ENCODE peak calls at places on chromosome 19, in seven cellular contexts. I, V, C, L, U, T and A are unnamed samples.
A peak's percentile ranks its signal among the peaks of the same experiment; 100 is the strongest.

GRCh38 chr19:6100284-6100915 is 9.9 kb downstream of the RFX2 start:
- DNase-seq in T (no peak), U (peak; percentile 68), I (no peak), L (no peak), C (no peak), V (no peak), A (no peak)

GRCh38 chr19:54439174-54439851 is 9.7 kb upstream of the LENG8 start:
- DNase-seq in C (no peak), U (no peak), T (peak; percentile 31), V (peak; percentile 69), L (peak; percentile 54), I (no peak), A (peak; percentile 36)

GRCh38 chr19:2261438-2262172 is 5.4 kb upstream of the JSRP1 start:
- DNase-seq in I (no peak), L (peak; percentile 51), C (no peak), U (no peak), T (no peak), V (peak; percentile 51), A (no peak)

GRCh38 chr19:32091196-32091595 is 254.2 kb upstream of the ZNF507 start:
- DNase-seq in L (no peak), I (no peak), V (no peak), T (no peak), C (no peak), U (no peak), A (no peak)

GRCh38 chr19:12938054-12938535 is 314 bp upstream of the CALR start:
- DNase-seq in V (peak; percentile 99), C (peak; percentile 94), T (peak; percentile 99), I (peak; percentile 100), L (peak; percentile 100), U (peak; percentile 100), A (peak; percentile 94)

GRCh38 chr19:6524326-6524725 is 6.5 kb upstream of the TNFSF9 start:
- DNase-seq in I (no peak), C (no peak), U (no peak), L (peak; percentile 32), T (no peak), V (no peak), A (no peak)

GRCh38 chr19:47435196-47435595 is 15.9 kb upstream of the MEIS3 start:
- DNase-seq in C (no peak), L (no peak), T (no peak), I (no peak), V (no peak), U (peak; percentile 6), A (no peak)

GRCh38 chr19:11420894-11421606 is 1.9 kb upstream of the RGL3 start:
- DNase-seq in I (no peak), T (no peak), L (no peak), V (no peak), C (no peak), U (no peak), A (no peak)

GRCh38 chr19:13029301-13029880 is 34.1 kb downstream of the NFIX start:
- DNase-seq in T (no peak), C (no peak), V (no peak), I (no peak), U (no peak), L (no peak), A (no peak)

GRCh38 chr19:16836906-16837362 is 7.7 kb downstream of the SIN3B start:
- DNase-seq in L (no peak), I (no peak), U (no peak), T (no peak), C (no peak), V (no peak), A (no peak)

GRCh38 chr19:2123682-2124387 is 27.1 kb downstream of the IZUMO4 start:
- DNase-seq in U (no peak), V (peak; percentile 13), T (no peak), L (peak; percentile 9), I (no peak), C (no peak), A (no peak)

GRCh38 chr19:772730-773436 is 22.0 kb downstream of the MISP start:
- DNase-seq in L (no peak), I (no peak), C (no peak), V (no peak), T (no peak), U (no peak), A (no peak)

GRCh38 chr19:57813919-57814504 is 701 bp downstream of the ZNF552 start:
- DNase-seq in C (no peak), L (no peak), U (no peak), I (no peak), V (peak; percentile 64), T (peak; percentile 29), A (peak; percentile 31)

GRCh38 chr19:10508707-10509106 is 5.6 kb upstream of the KEAP1 start:
- DNase-seq in L (no peak), V (peak; percentile 81), I (no peak), C (no peak), T (no peak), U (no peak), A (peak; percentile 53)

GRCh38 chr19:42475366-42475765 is 32.6 kb upstream of the CXCL17 start:
- DNase-seq in C (no peak), L (no peak), U (no peak), I (no peak), V (no peak), T (no peak), A (no peak)

GRCh38 chr19:44111910-44112463 is 1.2 kb upstream of the ZNF225 start:
- DNase-seq in T (peak; percentile 79), U (no peak), L (peak; percentile 87), I (no peak), V (peak; percentile 84), C (peak; percentile 28), A (peak; percentile 71)

GRCh38 chr19:514166-514663 is 6.9 kb downstream of the TPGS1 start:
- DNase-seq in V (no peak), L (no peak), C (no peak), I (no peak), T (no peak), U (no peak), A (no peak)

GRCh38 chr19:1811472-1811894 is 593 bp downstream of the ATP8B3 start:
- DNase-seq in V (peak; percentile 90), I (peak; percentile 86), L (peak; percentile 24), C (no peak), U (peak; percentile 74), T (peak; percentile 41), A (peak; percentile 84)

DNA sequence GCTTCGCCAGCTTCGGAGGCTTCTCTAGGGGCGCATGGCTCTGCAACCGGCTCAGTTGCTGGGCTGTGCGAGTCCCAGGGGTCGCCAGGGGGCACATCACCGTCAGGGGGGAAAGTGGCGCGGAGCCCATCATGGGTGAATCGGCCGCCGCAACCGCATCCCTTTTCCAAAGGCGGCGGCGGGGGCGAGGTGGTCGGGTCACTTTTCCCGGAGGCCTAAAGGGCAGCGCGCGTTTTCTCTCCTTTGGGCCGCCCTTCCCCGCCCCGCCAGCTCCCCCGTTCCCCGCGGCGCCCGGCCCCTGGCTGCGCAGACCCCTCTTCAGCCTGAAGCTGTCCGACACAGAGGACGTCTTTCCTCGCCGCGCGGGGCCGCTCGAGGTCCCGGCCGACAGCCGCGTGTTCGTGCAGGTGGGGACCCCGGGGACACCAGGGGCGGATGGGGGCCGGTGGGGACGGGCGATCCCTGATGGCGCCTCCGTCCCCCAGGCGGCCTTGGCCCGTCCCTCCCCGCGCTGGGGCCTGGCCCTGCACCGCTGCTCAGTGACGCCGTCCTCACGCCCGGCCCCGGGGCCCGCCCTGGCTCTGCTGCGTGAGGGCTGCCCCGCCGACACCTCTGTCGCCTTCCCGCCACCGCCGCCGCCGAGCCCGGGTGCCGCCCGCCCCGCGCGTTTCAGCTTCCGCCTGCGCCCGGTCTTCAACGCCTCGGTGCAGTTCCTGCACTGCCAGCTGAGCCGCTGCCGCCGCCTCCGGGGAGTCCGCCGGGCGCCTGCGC is 1.7 kb downstream of the TGFBR3L start:
- DNase-seq in C (no peak), T (no peak), U (peak; percentile 67), V (peak; percentile 56), L (no peak), I (no peak), A (no peak)
- TF ChIP-seq CTCF in C (no peak), T (no peak), U (no peak), V (no peak), L (no peak), I (no peak), A (no peak)

DNA sequence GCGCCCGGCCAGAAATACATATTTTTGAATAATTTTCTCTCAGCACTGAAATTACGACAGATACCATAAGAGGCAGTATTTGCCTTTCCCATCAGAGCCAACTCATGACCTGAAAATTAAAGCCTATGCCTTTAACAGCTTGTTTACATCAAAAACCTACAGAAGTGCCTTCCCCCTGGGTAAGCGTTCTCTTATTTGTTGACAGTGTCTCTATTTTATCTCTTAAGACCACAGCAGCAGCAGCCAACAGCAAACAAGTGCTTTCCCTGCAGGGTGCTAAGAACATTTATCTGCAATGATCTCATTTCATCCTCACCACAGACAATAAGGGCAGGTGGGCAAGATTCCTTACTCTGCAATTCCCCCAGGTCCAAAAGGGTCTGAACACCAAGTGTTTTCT is 6.0 kb downstream of the AKAP8L start:
- DNase-seq in T (no peak), V (no peak), I (no peak), L (no peak), U (no peak), C (no peak), A (no peak)
- H3K4me3 ChIP-seq in T (no peak overlapping the region), V (no peak overlapping the region), I (no peak overlapping the region), L (no peak overlapping the region), U (no peak overlapping the region), C (no peak overlapping the region), A (no peak overlapping the region)

GRCh38 chr19:3966051-3967017 is 4.6 kb downstream of the DAPK3 start:
- DNase-seq in I (peak; percentile 80), C (no peak), V (no peak), L (no peak), U (no peak), T (no peak), A (no peak)
- TF ChIP-seq CTCF in I (no peak), C (no peak), V (no peak), L (no peak), U (no peak), T (no peak), A (no peak)

GRCh38 chr19:49336482-49337266 is 1.5 kb downstream of the CD37 start:
- DNase-seq in C (no peak), V (no peak), U (no peak), T (no peak), L (no peak), I (no peak), A (no peak)

GRCh38 chr19:49337267-49338022 is 2.2 kb downstream of the CD37 start:
- DNase-seq in U (no peak), L (no peak), I (no peak), C (no peak), V (no peak), T (no peak), A (no peak)

GRCh38 chr19:49338691-49339363 is 3.6 kb downstream of the CD37 start:
- DNase-seq in V (peak; percentile 94), C (no peak), L (peak; percentile 50), I (peak; percentile 91), U (peak; percentile 93), T (no peak), A (peak; percentile 83)

GRCh38 chr19:49339364-49340068 is 4.3 kb downstream of the CD37 start:
- DNase-seq in U (peak; percentile 89), V (peak; percentile 92), C (peak; percentile 35), I (peak; percentile 97), T (peak; percentile 78), L (peak; percentile 92), A (peak; percentile 82)

DNA sequence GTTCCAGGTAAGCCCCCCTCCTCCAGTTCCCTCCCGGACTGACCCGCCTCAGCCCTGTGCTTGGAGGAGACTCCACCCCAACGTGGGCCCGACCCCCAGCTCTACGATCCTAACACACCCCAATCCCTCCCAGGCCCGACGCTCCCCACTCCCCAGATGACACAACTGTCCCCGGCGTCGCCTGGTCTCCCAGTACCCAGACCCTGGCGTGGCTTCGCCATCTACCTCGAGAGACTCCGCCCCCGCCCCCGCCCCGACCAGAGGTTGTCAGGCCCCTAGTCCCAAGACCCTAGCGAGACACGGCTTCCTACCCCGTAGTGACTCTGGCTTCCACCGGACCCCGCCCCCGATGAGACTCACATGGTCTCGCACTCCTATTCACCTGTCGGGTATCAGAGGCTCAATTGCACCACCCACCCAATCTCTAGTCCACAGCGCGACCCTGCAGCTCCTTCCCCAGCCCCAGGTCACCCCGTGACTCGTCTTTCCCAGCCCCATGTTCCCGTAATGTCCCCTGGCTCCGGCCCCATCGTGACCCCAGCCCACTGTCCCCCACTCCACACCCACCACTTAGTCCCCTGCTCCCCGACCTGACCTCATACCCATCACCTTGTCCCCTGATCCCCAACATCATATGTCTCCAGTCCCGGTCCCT is 2.9 kb downstream of the CD37 start:
- DNase-seq in U (no peak), I (no peak), V (no peak), C (no peak), L (no peak), T (no peak), A (no peak)
- H3K4me3 ChIP-seq in U (peak overlapping the region; percentile 60), I (no peak overlapping the region), V (no peak overlapping the region), C (no peak overlapping the region), L (no peak overlapping the region), T (no peak overlapping the region), A (no peak overlapping the region)